ENCODE peak calls at places on chromosome 20, in seven cellular contexts. W is IMR-90, Z is Panc1, K is Caco-2, P is PC-9, U is PC-3, G is mesenchymal stem cell. O is an unnamed sample.

GRCh38 chr20:54469293-54469692 is 6.1 kb upstream of the DOK5 start:
- DNase-seq in K (no peak), W (no peak), P (no peak), Z (no peak), U (no peak), G (no peak), O (no peak)

GRCh38 chr20:33602826-33603590 is 59.1 kb upstream of the C20orf144 start:
- DNase-seq in G (peak; percentile 10), K (no peak), P (no peak), U (no peak), W (peak; percentile 50), Z (no peak), O (no peak)

GRCh38 chr20:50111120-50111828 is 1.7 kb downstream of the UBE2V1 start:
- DNase-seq in P (peak; percentile 53), U (peak; percentile 84), G (peak; percentile 85), W (peak; percentile 73), Z (no peak), K (no peak), O (no peak)

GRCh38 chr20:51914758-51915157 is 112.4 kb upstream of the SALL4 start:
- DNase-seq in P (no peak), G (no peak), K (no peak), W (no peak), U (no peak), Z (no peak), O (no peak)

GRCh38 chr20:21396045-21396893 is 1.1 kb downstream of the NKX2-4 start:
- DNase-seq in P (no peak), U (no peak), K (no peak), G (no peak), Z (no peak), W (no peak), O (no peak)

GRCh38 chr20:57432874-57433491 is 41.8 kb downstream of the RBM38 start:
- DNase-seq in P (peak; percentile 56), G (peak; percentile 8), W (no peak), K (no peak), Z (no peak), U (peak; percentile 56), O (no peak)

GRCh38 chr20:22430154-22430745 is 154.1 kb downstream of the FOXA2 start:
- DNase-seq in P (no peak), K (no peak), U (peak; percentile 89), Z (peak; percentile 45), W (no peak), G (no peak), O (no peak)

GRCh38 chr20:13284830-13285229 is 63.8 kb downstream of the ISM1 start:
- DNase-seq in P (no peak), G (no peak), Z (no peak), U (no peak), K (no peak), W (no peak), O (no peak)

GRCh38 chr20:50575869-50576720 is 65.9 kb downstream of the PTPN1 start:
- DNase-seq in W (peak; percentile 51), G (peak; percentile 72), P (no peak), U (peak; percentile 68), Z (no peak), K (peak; percentile 88), O (no peak)

GRCh38 chr20:44629017-44629385 is 22.5 kb downstream of the ADA start:
- DNase-seq in G (no peak), W (no peak), K (no peak), U (no peak), Z (no peak), P (no peak), O (no peak)

GRCh38 chr20:48278961-48279481 is 493.7 kb upstream of the SULF2 start:
- DNase-seq in W (peak; percentile 35), U (no peak), Z (no peak), G (peak; percentile 67), K (peak; percentile 55), P (peak; percentile 69), O (no peak)

GRCh38 chr20:44084891-44085290 is 102.1 kb downstream of the JPH2 start:
- DNase-seq in U (no peak), P (no peak), G (no peak), Z (no peak), K (no peak), W (no peak), O (no peak)

GRCh38 chr20:4613718-4614620 is 107.7 kb upstream of the PRND start:
- DNase-seq in K (peak; percentile 41), P (peak; percentile 63), W (no peak), Z (peak; percentile 18), G (peak; percentile 32), U (peak; percentile 79), O (no peak)

GRCh38 chr20:23826541-23827018 is at the start of gene CST2:
- DNase-seq in U (peak; percentile 56), K (no peak), P (peak; percentile 67), Z (no peak), G (peak; percentile 10), W (no peak), O (no peak)

GRCh38 chr20:33261465-33261864 is 21.5 kb upstream of the BPIFB1 start:
- DNase-seq in G (no peak), Z (no peak), U (no peak), K (no peak), W (no peak), P (no peak), O (no peak)

DNA sequence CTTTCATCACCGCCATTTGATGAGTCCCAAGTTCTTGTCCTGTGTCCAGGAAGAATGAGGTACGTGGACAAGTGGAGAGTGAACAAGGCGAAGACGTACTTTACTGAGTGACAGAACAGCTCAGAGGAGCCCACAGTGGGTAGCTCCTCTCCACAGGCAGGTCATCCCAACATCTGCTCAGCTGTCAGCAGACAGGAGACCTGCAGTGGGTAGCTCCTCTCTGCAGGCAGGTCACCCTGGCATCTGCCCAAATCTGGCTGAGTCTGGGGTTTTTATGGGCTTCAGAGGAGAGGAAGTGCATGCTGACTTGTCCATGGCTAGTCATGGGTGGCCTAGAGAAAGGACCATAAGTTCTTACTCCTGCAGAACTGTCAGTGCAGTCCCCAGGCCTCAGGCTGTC is 32.7 kb upstream of the PDYN start:
- DNase-seq in Z (no peak), U (no peak), K (no peak), G (no peak), W (no peak), P (no peak), O (no peak)
- H3K4me3 ChIP-seq in Z (no peak overlapping the region), U (no peak overlapping the region), K (no peak overlapping the region), G (no peak overlapping the region), W (no peak overlapping the region), P (no peak overlapping the region), O (no peak overlapping the region)

DNA sequence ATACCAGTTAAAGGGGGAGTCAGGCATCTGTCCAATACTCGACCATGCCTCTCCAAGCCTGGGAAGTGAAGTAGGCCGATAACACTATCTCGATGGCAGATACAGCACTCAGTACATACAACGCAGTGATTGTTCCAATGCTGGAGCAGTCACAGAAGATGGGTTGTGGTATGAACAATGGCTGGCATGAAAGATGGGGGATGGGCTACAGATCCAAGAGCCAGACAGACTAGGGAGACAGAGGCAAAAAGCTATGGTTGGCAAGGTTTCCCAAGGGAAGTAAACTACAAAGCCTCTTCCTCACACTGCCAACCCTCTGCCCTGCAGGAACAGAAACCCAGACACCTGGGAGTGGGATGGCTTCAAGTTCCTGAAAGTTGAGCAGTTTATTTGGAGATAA is 19.2 kb downstream of the FKBP1A start:
- DNase-seq in Z (no peak), U (no peak), W (no peak), K (no peak), G (no peak), P (no peak), O (no peak)
- H3K36me3 ChIP-seq in Z (peaks cover 20% of the 10 kb centered on the region), U (peaks cover 68% of the 10 kb centered on the region), W (peaks cover 19% of the 10 kb centered on the region), K (peaks cover 3% of the 10 kb centered on the region), G (peaks cover 12% of the 10 kb centered on the region), P (peaks cover 32% of the 10 kb centered on the region), O (peaks cover 2% of the 10 kb centered on the region)

GRCh38 chr20:62368303-62368628 is 1.2 kb upstream of the LAMA5 start:
- DNase-seq in K (no peak), G (no peak), W (no peak), U (no peak), Z (no peak), P (no peak), O (no peak)

GRCh38 chr20:62367136-62367482 is at the start of gene LAMA5:
- DNase-seq in U (peak; percentile 59), Z (no peak), W (no peak), P (no peak), G (no peak), K (peak; percentile 97), O (no peak)

GRCh38 chr20:62366370-62367135 is 559 bp downstream of the LAMA5 start:
- DNase-seq in W (no peak), K (peak; percentile 97), U (peak; percentile 71), Z (no peak), P (peak; percentile 64), G (no peak), O (no peak)

GRCh38 chr20:62368629-62369507 is 1.8 kb upstream of the LAMA5 start:
- DNase-seq in P (peak; percentile 53), U (peak; percentile 67), W (peak; percentile 50), K (peak; percentile 93), Z (no peak), G (peak; percentile 79), O (no peak)

GRCh38 chr20:62367483-62368302 is 581 bp upstream of the LAMA5 start:
- DNase-seq in Z (no peak), K (peak; percentile 67), G (no peak), W (no peak), P (peak; percentile 58), U (peak; percentile 61), O (no peak)
- H3K4me3 ChIP-seq in Z (peak overlapping the region; percentile 53), K (peak overlapping the region; percentile 94), G (peak overlapping the region; percentile 53), W (no peak overlapping the region), P (peak overlapping the region; percentile 58), U (peak overlapping the region; percentile 55), O (peak overlapping the region; percentile 23)

GRCh38 chr20:41172296-41173140 is 35.2 kb downstream of the PLCG1 start:
- DNase-seq in U (no peak), P (no peak), Z (no peak), W (no peak), K (no peak), G (no peak), O (no peak)

GRCh38 chr20:41169791-41170351 is 32.5 kb downstream of the PLCG1 start:
- DNase-seq in P (no peak), Z (no peak), K (no peak), G (peak; percentile 22), W (peak; percentile 78), U (peak; percentile 76), O (no peak)

GRCh38 chr20:41169184-41169690 is 31.9 kb downstream of the PLCG1 start:
- DNase-seq in P (no peak), Z (no peak), K (no peak), W (no peak), G (no peak), U (no peak), O (no peak)

GRCh38 chr20:41171736-41172295 is 34.5 kb downstream of the PLCG1 start:
- DNase-seq in P (no peak), K (no peak), Z (no peak), G (no peak), W (no peak), U (no peak), O (no peak)

DNA sequence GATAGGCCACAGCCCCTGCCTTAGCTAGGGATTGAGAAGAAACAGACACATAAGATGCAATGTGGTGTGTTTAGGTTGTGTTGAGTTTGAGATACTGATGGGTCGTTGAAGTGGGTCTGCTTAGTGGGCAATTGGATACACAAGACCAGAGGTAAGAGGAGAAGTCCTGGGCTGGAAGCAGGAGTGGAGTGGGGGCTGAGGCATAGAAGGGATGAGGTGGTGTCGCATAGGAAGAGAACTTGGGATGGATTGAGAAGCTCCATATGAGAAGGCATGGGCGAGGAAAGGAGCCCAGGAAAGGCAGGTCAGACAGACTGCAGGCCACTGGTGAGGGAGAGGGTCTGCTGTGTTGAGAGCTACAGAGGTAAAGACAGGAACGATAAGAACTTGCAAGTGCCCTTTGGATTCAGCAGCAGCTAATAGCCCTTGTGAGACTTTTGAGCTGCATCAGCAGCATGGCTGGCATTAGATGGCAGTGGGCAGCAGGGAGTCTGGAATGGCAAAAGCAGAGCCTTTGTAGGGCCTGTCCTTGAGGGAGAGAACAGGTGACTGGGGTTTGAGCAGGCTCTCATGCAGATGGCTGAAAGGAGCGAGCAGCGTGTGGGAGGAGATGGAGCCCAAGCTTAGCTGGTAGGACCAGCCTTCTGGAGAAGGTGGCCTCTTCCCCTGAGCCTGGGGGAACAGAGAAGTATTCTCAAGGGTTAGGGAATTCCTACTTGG is 33.2 kb downstream of the PLCG1 start:
- DNase-seq in P (no peak), W (no peak), Z (no peak), G (no peak), K (no peak), U (no peak), O (no peak)
- H3K36me3 ChIP-seq in P (peaks cover 6% of the 10 kb centered on the region), W (peaks cover 87% of the 10 kb centered on the region), Z (no peaks in the 10 kb centered on the region), G (peaks cover 93% of the 10 kb centered on the region), K (peaks cover 39% of the 10 kb centered on the region), U (peaks cover 34% of the 10 kb centered on the region), O (peaks cover 43% of the 10 kb centered on the region)

O was measured in BJ.